ENCODE peak calls at places on chromosomes 6 and 20, in eight cellular contexts. G is lower lobe of right lung, B is mesendoderm, V is neuronal stem cell, T is adrenal gland, C is tibial nerve, Z is adipocyte, L is left ventricle myocardium inferior. K is an unnamed sample.

GRCh38 chr6:13212538-13212937 is 115.8 kb downstream of the TBC1D7 start:
- DNase-seq in G (no peak), B (no peak), V (no peak), T (no peak), C (no peak), Z (no peak), L (no peak), K (no peak)

GRCh38 chr6:138959521-138959920 is 28.5 kb downstream of the REPS1 start:
- DNase-seq in G (no peak), B (no peak), V (no peak), T (no peak), C (no peak), Z (no peak), L (no peak), K (peak; percentile 65)

GRCh38 chr20:10357974-10358373 is 76.0 kb downstream of the MKKS start:
- DNase-seq in G (no peak), B (peak; percentile 18), V (no peak), T (no peak), C (no peak), Z (peak; percentile 45), L (no peak), K (no peak)

GRCh38 chr6:54194067-54194466 is 82.8 kb downstream of the MLIP start:
- DNase-seq in G (no peak), B (peak; percentile 77), V (no peak), T (no peak), C (no peak), Z (peak; percentile 59), L (no peak), K (peak; percentile 34)

GRCh38 chr20:52087471-52087870 is 104.1 kb downstream of the ZFP64 start:
- DNase-seq in G (no peak), B (no peak), V (no peak), T (no peak), C (no peak), Z (no peak), L (no peak), K (no peak)

GRCh38 chr6:131635384-131636340 is 1.4 kb upstream of the ENPP3 start:
- DNase-seq in G (no peak), B (no peak), V (no peak), T (no peak), C (no peak), Z (no peak), L (no peak), K (no peak)

GRCh38 chr6:42960243-42961019 is at the start of gene GNMT:
- DNase-seq in G (peak; percentile 88), B (peak; percentile 64), V (peak; percentile 42), T (peak; percentile 71), C (no peak), Z (peak; percentile 32), L (peak; percentile 68), K (peak; percentile 57)

GRCh38 chr6:90097357-90097756 is 199.3 kb downstream of the BACH2 start:
- DNase-seq in G (no peak), B (no peak), V (no peak), T (no peak), C (no peak), Z (no peak), L (no peak), K (peak; percentile 64)

GRCh38 chr6:132231121-132231520 is 170.2 kb downstream of the MOXD1 start:
- DNase-seq in G (no peak), B (no peak), V (no peak), T (no peak), C (no peak), Z (no peak), L (no peak), K (no peak)

GRCh38 chr6:149962461-149963211 is 1.1 kb upstream of the ULBP1 start:
- DNase-seq in G (no peak), B (no peak), V (no peak), T (peak; percentile 38), C (no peak), Z (no peak), L (no peak), K (no peak)

GRCh38 chr6:117138920-117139319 is 126.4 kb upstream of the VGLL2 start:
- DNase-seq in G (no peak), B (no peak), V (no peak), T (no peak), C (peak; percentile 5), Z (no peak), L (no peak), K (no peak)

GRCh38 chr6:144805049-144805448 is 519.9 kb downstream of the UTRN start:
- DNase-seq in G (no peak), B (peak; percentile 88), V (no peak), T (no peak), C (no peak), Z (no peak), L (no peak), K (no peak)

GRCh38 chr6:20691185-20691584 is 156.9 kb downstream of the CDKAL1 start:
- DNase-seq in G (no peak), B (no peak), V (no peak), T (no peak), C (no peak), Z (no peak), L (no peak), K (no peak)

GRCh38 chr20:58194176-58194796 is 34.2 kb downstream of the ANKRD60 start:
- DNase-seq in G (no peak), B (no peak), V (no peak), T (no peak), C (no peak), Z (no peak), L (no peak), K (no peak)

GRCh38 chr6:13421425-13422057 is 65.9 kb downstream of the GFOD1 start:
- DNase-seq in G (no peak), B (peak; percentile 46), V (no peak), T (peak; percentile 71), C (no peak), Z (no peak), L (no peak), K (no peak)

GRCh38 chr6:29675561-29675960 is 5.4 kb downstream of the ZFP57 start:
- DNase-seq in G (no peak), B (no peak), V (no peak), T (no peak), C (no peak), Z (no peak), L (no peak), K (peak; percentile 75)

GRCh38 chr6:45663181-45664180 is 285.7 kb upstream of the SUPT3H start:
- DNase-seq in G (peak; percentile 55), B (peak; percentile 76), V (peak; percentile 36), T (no peak), C (no peak), Z (no peak), L (peak; percentile 17), K (no peak)

GRCh38 chr6:129709451-129709908 is 497 bp downstream of the ARHGAP18 start:
- DNase-seq in G (no peak), B (no peak), V (no peak), T (no peak), C (peak; percentile 36), Z (peak; percentile 90), L (no peak), K (no peak)

GRCh38 chr6:74409447-74409846 is 713.4 kb downstream of the CD109 start:
- DNase-seq in G (no peak), B (peak; percentile 29), V (peak; percentile 9), T (no peak), C (peak; percentile 13), Z (peak; percentile 85), L (no peak), K (peak; percentile 76)

GRCh38 chr20:63868264-63868663 is 3.2 kb downstream of the TPD52L2 start:
- DNase-seq in G (no peak), B (no peak), V (no peak), T (no peak), C (no peak), Z (no peak), L (no peak), K (no peak)
- H3K36me3 ChIP-seq in G (peaks cover 54% of the 10 kb centered on the region), B (peaks cover 7% of the 10 kb centered on the region), V (peaks cover 19% of the 10 kb centered on the region), T (peaks cover 51% of the 10 kb centered on the region), C (peaks cover 52% of the 10 kb centered on the region), Z (peaks cover 40% of the 10 kb centered on the region), L (peaks cover 54% of the 10 kb centered on the region), K (peaks cover 15% of the 10 kb centered on the region)

DNA sequence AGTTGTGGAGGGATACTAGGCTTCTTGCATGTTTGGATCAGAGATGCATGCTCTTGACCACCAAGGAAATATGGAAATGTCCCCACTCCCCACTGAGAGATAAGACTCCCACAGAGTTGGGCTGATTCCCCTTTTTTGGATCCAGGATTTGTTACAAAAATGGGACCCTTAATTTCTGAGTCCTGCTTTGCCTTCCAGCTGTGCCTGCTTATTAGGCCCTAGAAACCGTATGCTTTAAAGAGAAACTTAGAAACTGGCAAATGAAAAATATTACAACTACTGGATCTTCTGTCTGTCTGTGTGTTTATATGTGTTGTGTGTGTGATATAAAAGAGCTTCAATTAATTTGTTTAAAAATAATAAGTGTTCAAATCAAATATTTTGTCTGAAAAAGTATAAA is 817.6 kb upstream of the CITED2 start:
- DNase-seq in G (no peak), B (no peak), V (no peak), T (no peak), C (no peak), Z (no peak), L (no peak), K (no peak)
- H3K4me3 ChIP-seq in G (no peak overlapping the region), B (no peak overlapping the region), V (no peak overlapping the region), T (no peak overlapping the region), C (no peak overlapping the region), Z (peak overlapping the region; percentile 15), L (no peak overlapping the region), K (no peak overlapping the region)

DNA sequence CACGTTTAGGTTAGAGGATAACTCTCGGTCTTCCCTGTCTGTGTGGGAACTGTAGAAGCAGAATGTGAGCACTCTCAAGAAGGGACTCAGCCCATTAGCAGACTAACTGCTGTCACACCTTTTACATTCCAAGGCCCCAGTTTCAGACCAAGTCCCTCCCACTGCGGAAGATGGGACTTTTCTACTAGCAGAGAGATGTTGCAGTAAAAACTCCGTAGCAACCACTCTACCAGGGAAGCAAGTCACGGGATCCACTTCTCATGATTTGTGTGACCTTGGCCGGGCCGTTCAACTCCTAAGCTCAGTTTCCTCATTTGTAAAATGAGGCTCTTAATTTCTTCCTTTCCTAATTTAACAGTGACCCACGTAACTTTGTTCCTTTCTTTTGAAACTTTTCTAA is 77.1 kb upstream of the SLC4A11 start:
- DNase-seq in G (peak; percentile 52), B (peak; percentile 36), V (no peak), T (peak; percentile 77), C (peak; percentile 39), Z (no peak), L (no peak), K (no peak)
- H3K36me3 ChIP-seq in G (peaks cover 82% of the 10 kb centered on the region), B (peaks cover 2% of the 10 kb centered on the region), V (peaks cover 5% of the 10 kb centered on the region), T (peaks cover 14% of the 10 kb centered on the region), C (peaks cover 83% of the 10 kb centered on the region), Z (peaks cover 31% of the 10 kb centered on the region), L (peaks cover 41% of the 10 kb centered on the region), K (peaks cover 25% of the 10 kb centered on the region)

GRCh38 chr20:5356921-5357320 is 40.2 kb upstream of the PROKR2 start:
- DNase-seq in G (no peak), B (no peak), V (no peak), T (no peak), C (no peak), Z (no peak), L (no peak), K (no peak)

GRCh38 chr20:5361176-5361575 is 44.4 kb upstream of the PROKR2 start:
- DNase-seq in G (no peak), B (no peak), V (no peak), T (no peak), C (no peak), Z (no peak), L (no peak), K (no peak)

GRCh38 chr20:5353624-5354496 is 37.1 kb upstream of the PROKR2 start:
- DNase-seq in G (no peak), B (no peak), V (no peak), T (no peak), C (no peak), Z (peak; percentile 19), L (no peak), K (peak; percentile 83)

GRCh38 chr20:5354871-5355270 is 38.1 kb upstream of the PROKR2 start:
- DNase-seq in G (no peak), B (no peak), V (no peak), T (no peak), C (no peak), Z (no peak), L (no peak), K (no peak)

GRCh38 chr20:5357942-5358341 is 41.2 kb upstream of the PROKR2 start:
- DNase-seq in G (no peak), B (no peak), V (no peak), T (no peak), C (no peak), Z (no peak), L (no peak), K (no peak)
- H3K4me3 ChIP-seq in G (no peak overlapping the region), B (no peak overlapping the region), V (no peak overlapping the region), T (no peak overlapping the region), C (no peak overlapping the region), Z (no peak overlapping the region), L (no peak overlapping the region), K (no peak overlapping the region)